ENCODE peak calls at places on chromosome 10, in ten cellular contexts. Y is NCI-H1092, U is RWPE1, A is astrocyte of the spinal cord, G is glomerular endothelial cell, C is fibroblast of the conjunctiva, S is WTC11, I is HCT116, B is OCI-M1, Q is thyroid gland. E is an unnamed sample.

GRCh38 chr10:11511325-11511724 is 100.1 kb downstream of the USP6NL start:
- DNase-seq in Y (no peak), U (no peak), A (no peak), G (no peak), C (no peak), S (no peak), I (no peak), B (no peak), Q (no peak), E (no peak)

GRCh38 chr10:97542169-97543024 is 30.2 kb upstream of the ANKRD2 start:
- DNase-seq in Y (no peak), U (peak; percentile 94), A (peak; percentile 97), G (peak; percentile 84), C (peak; percentile 96), S (no peak), I (peak; percentile 82), B (peak; percentile 43), Q (peak; percentile 35), E (peak; percentile 54)

GRCh38 chr10:60394444-60394843 is 4.8 kb upstream of the ANK3 start:
- DNase-seq in Y (no peak), U (no peak), A (no peak), G (no peak), C (no peak), S (no peak), I (no peak), B (no peak), Q (no peak), E (no peak)

GRCh38 chr10:7488418-7488829 is 77.6 kb upstream of the SFMBT2 start:
- DNase-seq in Y (no peak), U (peak; percentile 13), A (peak; percentile 26), G (peak; percentile 77), C (peak; percentile 41), S (no peak), I (no peak), B (no peak), Q (peak; percentile 97), E (no peak)

GRCh38 chr10:131855763-131856401 is 44.9 kb upstream of the PPP2R2D start:
- DNase-seq in Y (no peak), U (no peak), A (no peak), G (no peak), C (no peak), S (no peak), I (no peak), B (no peak), Q (no peak), E (peak; percentile 61)

GRCh38 chr10:69248117-69248730 is 28.1 kb downstream of the HKDC1 start:
- DNase-seq in Y (no peak), U (no peak), A (no peak), G (no peak), C (no peak), S (no peak), I (no peak), B (no peak), Q (no peak), E (no peak)

GRCh38 chr10:43089519-43089918 is 12.7 kb downstream of the RET start:
- DNase-seq in Y (no peak), U (no peak), A (no peak), G (no peak), C (no peak), S (no peak), I (no peak), B (no peak), Q (no peak), E (no peak)

GRCh38 chr10:92024700-92025099 is 101.1 kb downstream of the BTAF1 start:
- DNase-seq in Y (no peak), U (no peak), A (no peak), G (no peak), C (no peak), S (no peak), I (no peak), B (no peak), Q (no peak), E (no peak)

GRCh38 chr10:124744047-124744687 is at the start of gene FAM53B:
- DNase-seq in Y (peak; percentile 44), U (peak; percentile 80), A (peak; percentile 70), G (no peak), C (peak; percentile 53), S (peak; percentile 82), I (peak; percentile 56), B (peak; percentile 92), Q (peak; percentile 80), E (peak; percentile 96)

GRCh38 chr10:58358947-58359346 is 24.1 kb downstream of the UBE2D1 start:
- DNase-seq in Y (no peak), U (no peak), A (no peak), G (no peak), C (no peak), S (no peak), I (no peak), B (no peak), Q (no peak), E (no peak)

GRCh38 chr10:35386594-35387174 is 50.4 kb downstream of the CCNY start:
- DNase-seq in Y (no peak), U (no peak), A (peak; percentile 44), G (no peak), C (no peak), S (no peak), I (no peak), B (peak; percentile 69), Q (peak; percentile 60), E (no peak)

GRCh38 chr10:22316286-22317120 is at the start of gene COMMD3:
- DNase-seq in Y (peak; percentile 79), U (peak; percentile 62), A (peak; percentile 87), G (no peak), C (peak; percentile 65), S (peak; percentile 81), I (no peak), B (peak; percentile 93), Q (peak; percentile 86), E (peak; percentile 96)

GRCh38 chr10:112883853-112884502 is 66.1 kb upstream of the TCF7L2 start:
- DNase-seq in Y (no peak), U (no peak), A (no peak), G (no peak), C (no peak), S (no peak), I (no peak), B (no peak), Q (no peak), E (no peak)

GRCh38 chr10:61642692-61643091 is 20.0 kb upstream of the CABCOCO1 start:
- DNase-seq in Y (no peak), U (no peak), A (peak; percentile 85), G (peak; percentile 68), C (peak; percentile 70), S (no peak), I (no peak), B (no peak), Q (no peak), E (no peak)

GRCh38 chr10:90917968-90918318 is 2.9 kb downstream of the ANKRD1 start:
- DNase-seq in Y (no peak), U (no peak), A (no peak), G (no peak), C (no peak), S (no peak), I (no peak), B (no peak), Q (no peak), E (no peak)

GRCh38 chr10:90227259-90227658 is 525.9 kb downstream of the KIF20B start:
- DNase-seq in Y (no peak), U (peak; percentile 93), A (peak; percentile 96), G (peak; percentile 42), C (no peak), S (no peak), I (peak; percentile 99), B (peak; percentile 58), Q (no peak), E (no peak)

GRCh38 chr10:121994429-121994881 is 5.5 kb downstream of the TACC2 start:
- DNase-seq in Y (no peak), U (no peak), A (no peak), G (no peak), C (no peak), S (peak; percentile 37), I (no peak), B (no peak), Q (peak; percentile 66), E (no peak)

GRCh38 chr10:109105725-109106124 is 817.6 kb downstream of the XPNPEP1 start:
- DNase-seq in Y (no peak), U (no peak), A (no peak), G (no peak), C (no peak), S (no peak), I (no peak), B (no peak), Q (no peak), E (no peak)

GRCh38 chr10:60892571-60892970 is 51.4 kb downstream of the RHOBTB1 start:
- DNase-seq in Y (no peak), U (no peak), A (no peak), G (no peak), C (no peak), S (no peak), I (no peak), B (no peak), Q (no peak), E (no peak)

GRCh38 chr10:32156031-32156495 is 99.8 kb upstream of the KIF5B start:
- DNase-seq in Y (no peak), U (no peak), A (no peak), G (no peak), C (no peak), S (no peak), I (no peak), B (no peak), Q (no peak), E (no peak)

GRCh38 chr10:101656915-101657314 is 38.1 kb downstream of the FBXW4 start:
- DNase-seq in Y (no peak), U (no peak), A (no peak), G (no peak), C (no peak), S (no peak), I (no peak), B (no peak), Q (no peak), E (no peak)

GRCh38 chr10:64091889-64092288 is 570.7 kb downstream of the REEP3 start:
- DNase-seq in Y (no peak), U (peak; percentile 18), A (no peak), G (no peak), C (no peak), S (peak; percentile 29), I (no peak), B (peak; percentile 59), Q (no peak), E (no peak)

GRCh38 chr10:78905940-78906308 is 162.8 kb upstream of the ZMIZ1 start:
- DNase-seq in Y (peak; percentile 60), U (no peak), A (no peak), G (no peak), C (no peak), S (no peak), I (no peak), B (no peak), Q (no peak), E (peak; percentile 52)

GRCh38 chr10:88038268-88038667 is 174.8 kb downstream of the PTEN start:
- DNase-seq in Y (no peak), U (no peak), A (peak; percentile 91), G (no peak), C (peak; percentile 48), S (no peak), I (no peak), B (no peak), Q (no peak), E (no peak)

GRCh38 chr10:76632158-76633051 is 1005.2 kb downstream of the KCNMA1 start:
- DNase-seq in Y (no peak), U (peak; percentile 19), A (no peak), G (no peak), C (no peak), S (peak; percentile 36), I (peak; percentile 6), B (no peak), Q (peak; percentile 38), E (no peak)

GRCh38 chr10:126521354-126521753 is 133.1 kb upstream of the ADAM12 start:
- DNase-seq in Y (no peak), U (peak; percentile 23), A (peak; percentile 45), G (no peak), C (no peak), S (no peak), I (peak; percentile 27), B (no peak), Q (no peak), E (no peak)

GRCh38 chr10:105797234-105797890 is 1156.3 kb downstream of the SORCS3 start:
- DNase-seq in Y (no peak), U (peak; percentile 50), A (peak; percentile 8), G (no peak), C (peak; percentile 9), S (no peak), I (peak; percentile 10), B (peak; percentile 78), Q (no peak), E (no peak)

GRCh38 chr10:131070856-131071255 is 240.7 kb downstream of the TCERG1L start:
- DNase-seq in Y (no peak), U (no peak), A (no peak), G (no peak), C (no peak), S (no peak), I (no peak), B (no peak), Q (no peak), E (peak; percentile 64)

E was measured in spleen.